ENCODE peak calls at places on chromosomes 2 and 18, in four cellular contexts. O is SJSA1, C is T-helper 2 cell, D is cardiac fibroblast. A is an unnamed sample.

GRCh38 chr2:43171789-43172188 is 54.6 kb downstream of the ZFP36L2 start:
- DNase-seq in O (no peak), C (no peak), D (peak), A (no peak)

GRCh38 chr2:228527481-228527880 is 346.0 kb upstream of the SPHKAP start:
- DNase-seq in C (no peak), O (no peak), D (peak), A (no peak)

GRCh38 chr18:46051731-46052461 is 20.2 kb downstream of the PSTPIP2 start:
- DNase-seq in C (no peak), O (no peak), D (peak), A (no peak)

GRCh38 chr2:55550368-55551102 is 31.0 kb downstream of the CFAP36 start:
- DNase-seq in O (no peak), C (no peak), D (peak), A (no peak)

GRCh38 chr2:100427627-100428258 is 10.3 kb upstream of the CHST10 start:
- DNase-seq in O (no peak), D (peak), C (peak), A (peak)

GRCh38 chr2:214135966-214136365 is 274.9 kb upstream of the VWC2L start:
- DNase-seq in D (no peak), C (no peak), O (no peak), A (no peak)

GRCh38 chr2:3377279-3377611 is 373 bp downstream of the EIPR1 start:
- DNase-seq in D (peak), C (no peak), O (no peak), A (no peak)

GRCh38 chr2:51158236-51158635 is 126.3 kb upstream of the NRXN1 start:
- DNase-seq in D (no peak), O (no peak), C (no peak), A (no peak)

GRCh38 chr18:58645398-58645797 is 16.5 kb upstream of the ALPK2 start:
- DNase-seq in C (no peak), O (peak), D (peak), A (no peak)

GRCh38 chr18:36157441-36157840 is 27.7 kb downstream of the ELP2 start:
- DNase-seq in D (peak), O (no peak), C (no peak), A (no peak)

A was measured in effector memory CD8-positive, alpha-beta T cell.